ENCODE peak calls at places on chromosome 7, in six cellular contexts. N, F, R, Q, T and I are unnamed samples.

GRCh38 chr7:147774461-147774860 is 816.1 kb upstream of the C7orf33 start:
- DNase-seq in T (no peak), N (no peak), F (no peak), R (no peak), Q (no peak), I (no peak)

GRCh38 chr7:7720750-7721621 is 2.6 kb upstream of the RPA3 start:
- DNase-seq in Q (no peak), T (no peak), R (no peak), F (no peak), N (no peak), I (no peak)

GRCh38 chr7:106139253-106140251 is 27.4 kb upstream of the SYPL1 start:
- DNase-seq in T (peak), R (no peak), N (no peak), Q (peak), F (no peak), I (no peak)

GRCh38 chr7:85104432-85105205 is 82.2 kb downstream of the SEMA3D start:
- DNase-seq in R (no peak), T (no peak), Q (no peak), N (no peak), F (no peak), I (no peak)

GRCh38 chr7:11746591-11746990 is 85.4 kb downstream of the THSD7A start:
- DNase-seq in Q (no peak), R (no peak), N (no peak), F (no peak), T (no peak), I (no peak)

GRCh38 chr7:34137176-34137575 is 231.8 kb downstream of the BMPER start:
- DNase-seq in N (no peak), R (no peak), T (no peak), Q (no peak), F (no peak), I (no peak)

GRCh38 chr7:77862691-77863090 is 64.1 kb downstream of the PHTF2 start:
- DNase-seq in Q (peak), R (no peak), T (no peak), F (no peak), N (no peak), I (no peak)

GRCh38 chr7:28755255-28755654 is 202.9 kb downstream of the TRIL start:
- DNase-seq in Q (no peak), T (no peak), F (no peak), N (no peak), R (no peak), I (no peak)

GRCh38 chr7:116805100-116805544 is 57.3 kb upstream of the CAPZA2 start:
- DNase-seq in Q (no peak), F (no peak), R (no peak), N (no peak), T (peak), I (peak)

GRCh38 chr7:122013070-122013469 is 131.0 kb downstream of the AASS start:
- DNase-seq in R (no peak), Q (no peak), T (no peak), F (no peak), N (no peak), I (no peak)

GRCh38 chr7:159004411-159004810 is 140.3 kb downstream of the VIPR2 start:
- DNase-seq in F (no peak), Q (no peak), N (no peak), T (no peak), R (no peak), I (no peak)

GRCh38 chr7:80088705-80089104 is 45.9 kb upstream of the GNAI1 start:
- DNase-seq in T (no peak), Q (no peak), R (no peak), N (no peak), F (no peak), I (no peak)